ENCODE peak calls at places on chromosome 13, in eight cellular contexts. S, A, N, V, W, E, L and Z are unnamed samples. For H3K36me3, the result is how much of the 10 kb centered on the place peaks cover.

GRCh38 chr13:30421093-30422055 is 919 bp upstream of the UBE2L5 start:
- DNase-seq in W (peak), E (peak), L (peak), A (peak), V (peak), N (peak), S (peak), Z (peak)

GRCh38 chr13:22926176-22927007 is 254.4 kb upstream of the SGCG start:
- DNase-seq in L (no peak), A (peak), S (peak), N (no peak), W (no peak), V (peak), E (no peak), Z (peak)

GRCh38 chr13:105272660-105273631 is 1262.5 kb downstream of the EFNB2 start:
- DNase-seq in S (no peak), A (no peak), E (peak), N (no peak), V (no peak), L (no peak), W (no peak), Z (no peak)

GRCh38 chr13:67231481-67231940 is 1.4 kb upstream of the PCDH9 start:
- DNase-seq in S (no peak), N (no peak), V (no peak), E (peak), L (no peak), A (peak), W (no peak), Z (no peak)

GRCh38 chr13:102658678-102659077 is 36.2 kb downstream of the METTL21C start:
- DNase-seq in N (no peak), L (no peak), E (no peak), S (no peak), W (no peak), V (no peak), A (no peak), Z (no peak)

GRCh38 chr13:94435604-94436226 is 43.8 kb downstream of the DCT start:
- DNase-seq in A (peak), V (no peak), W (no peak), S (no peak), N (no peak), L (no peak), E (peak), Z (no peak)

GRCh38 chr13:85255978-85256377 is 543.2 kb downstream of the SLITRK6 start:
- DNase-seq in S (no peak), W (no peak), V (no peak), A (no peak), L (no peak), E (peak), N (no peak), Z (no peak)

GRCh38 chr13:106499905-106500304 is 35.6 kb downstream of the EFNB2 start:
- DNase-seq in W (no peak), E (no peak), A (no peak), N (no peak), S (no peak), V (no peak), L (no peak), Z (no peak)

GRCh38 chr13:100363874-100364273 is 224.7 kb downstream of the GGACT start:
- DNase-seq in L (peak), S (no peak), W (no peak), A (peak), N (no peak), V (no peak), E (peak), Z (no peak)

GRCh38 chr13:39225860-39226259 is 187.6 kb downstream of the NHLRC3 start:
- DNase-seq in V (no peak), N (no peak), S (no peak), L (no peak), E (no peak), W (no peak), A (no peak), Z (no peak)

GRCh38 chr13:94537740-94538630 is 58.0 kb downstream of the TGDS start:
- DNase-seq in S (no peak), V (no peak), E (no peak), W (no peak), L (peak), N (no peak), A (no peak), Z (no peak)

GRCh38 chr13:31200636-31200970 is 828 bp downstream of the B3GLCT start:
- DNase-seq in N (peak), A (peak), L (no peak), W (peak), V (peak), S (peak), E (peak), Z (peak)

GRCh38 chr13:104086759-104087158 is 1020.5 kb upstream of the SLC10A2 start:
- DNase-seq in W (no peak), S (no peak), L (no peak), A (no peak), E (no peak), N (no peak), V (no peak), Z (no peak)

GRCh38 chr13:103996733-103997132 is 930.5 kb upstream of the SLC10A2 start:
- DNase-seq in L (no peak), E (no peak), A (no peak), N (no peak), W (no peak), S (no peak), V (no peak), Z (no peak)

GRCh38 chr13:66859934-66860867 is 369.9 kb downstream of the PCDH9 start:
- DNase-seq in W (no peak), N (no peak), L (no peak), S (no peak), V (no peak), A (no peak), E (no peak), Z (no peak)

GRCh38 chr13:29771247-29771646 is 79.2 kb downstream of the UBL3 start:
- DNase-seq in E (peak), N (no peak), L (peak), S (no peak), W (no peak), A (no peak), V (no peak), Z (no peak)

GRCh38 chr13:46687810-46688209 is 109.2 kb downstream of the ESD start:
- DNase-seq in V (no peak), W (no peak), L (peak), E (no peak), A (no peak), N (no peak), S (no peak), Z (no peak)

GRCh38 chr13:29923554-29924481 is 73.4 kb upstream of the UBL3 start:
- DNase-seq in N (peak), W (peak), S (peak), E (peak), V (peak), L (peak), A (peak), Z (peak)

GRCh38 chr13:34522818-34523217 is 419.3 kb upstream of the NBEA start:
- DNase-seq in E (no peak), S (no peak), N (no peak), W (no peak), A (no peak), V (no peak), L (no peak), Z (no peak)

GRCh38 chr13:82717249-82717648 is 1165.0 kb downstream of the SLITRK1 start:
- DNase-seq in E (peak), W (no peak), V (no peak), L (no peak), A (no peak), N (no peak), S (no peak), Z (no peak)
- H3K4me3 ChIP-seq in E (no peak), W (no peak), V (no peak), L (no peak), A (no peak), N (no peak), S (no peak), Z (no peak)

GRCh38 chr13:28171266-28171665 is 32.9 kb downstream of the PAN3 start:
- DNase-seq in W (no peak), N (no peak), L (no peak), V (no peak), E (no peak), S (no peak), A (no peak), Z (no peak)
- H3K36me3 ChIP-seq in W (under half), N (under half), L (under half), V (under half), E (under half), S (under half), A (under half), Z (under half)

GRCh38 chr13:20177049-20177831 is 15.5 kb downstream of the GJB2 start:
- DNase-seq in E (no peak), V (no peak), S (no peak), N (no peak), L (no peak), W (no peak), A (no peak), Z (no peak)
- H3K4me3 ChIP-seq in E (peak), V (no peak), S (no peak), N (peak), L (no peak), W (no peak), A (peak), Z (no peak)

GRCh38 chr13:41370736-41371135 is 59.7 kb downstream of the NAA16 start:
- DNase-seq in A (no peak), V (no peak), N (no peak), W (no peak), L (no peak), E (no peak), S (no peak), Z (no peak)
- H3K36me3 ChIP-seq in A (under half), V (under half), N (half or more), W (half or more), L (under half), E (half or more), S (under half), Z (under half)

DNA sequence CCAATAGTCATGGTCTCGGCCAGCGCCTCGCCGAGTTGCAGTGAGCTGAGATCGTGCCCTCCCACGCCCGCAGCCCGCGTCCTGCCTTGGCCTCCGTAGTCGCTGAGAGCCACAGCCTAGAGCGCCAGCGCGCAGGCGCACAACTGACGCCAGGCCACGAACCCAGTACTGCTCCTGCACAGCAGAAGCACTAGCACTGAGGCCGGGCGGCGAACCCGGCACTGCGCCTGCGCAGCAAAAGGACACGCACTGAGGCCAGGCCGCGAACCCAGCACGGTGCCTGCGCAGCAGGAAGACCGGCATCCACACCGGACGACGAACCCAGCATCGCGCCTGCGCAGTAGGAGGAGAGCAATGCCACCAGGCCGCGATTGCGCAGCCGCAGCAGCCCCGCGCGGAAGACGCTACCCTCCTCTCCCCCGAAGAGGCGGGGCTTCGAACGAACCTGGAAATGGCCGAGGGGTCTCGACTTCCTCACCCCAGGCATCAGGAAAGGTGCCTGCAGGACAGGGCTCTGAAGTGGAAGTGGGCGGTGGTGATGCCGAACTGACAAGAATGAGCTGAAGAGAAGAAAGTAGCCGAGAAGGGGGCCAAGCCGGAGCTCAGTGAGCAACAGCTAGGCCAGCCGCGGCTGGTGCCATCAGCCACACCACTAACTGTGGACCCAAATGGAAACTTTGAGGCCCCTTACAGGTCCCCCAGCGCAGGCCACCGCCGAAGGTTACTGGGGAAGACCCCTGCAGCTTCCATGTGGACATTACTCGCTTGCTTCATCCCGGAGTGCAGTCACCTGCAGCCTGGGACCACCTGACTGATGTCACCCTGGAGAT is 7.5 kb downstream of the F10 start:
- DNase-seq in V (no peak), A (peak), S (peak), L (no peak), E (no peak), N (peak), W (no peak), Z (no peak)
- H3K4me3 ChIP-seq in V (no peak), A (peak), S (no peak), L (no peak), E (no peak), N (peak), W (no peak), Z (no peak)

GRCh38 chr13:113229791-113230190 is 20.4 kb downstream of the CUL4A start:
- DNase-seq in E (no peak), S (peak), L (no peak), W (no peak), A (no peak), V (no peak), N (no peak), Z (no peak)
- H3K36me3 ChIP-seq in E (half or more), S (under half), L (under half), W (half or more), A (under half), V (under half), N (half or more), Z (under half)

GRCh38 chr13:75762967-75763366 is 126.8 kb downstream of the LMO7 start:
- DNase-seq in N (no peak), L (no peak), E (no peak), V (no peak), W (no peak), S (no peak), A (no peak), Z (no peak)

GRCh38 chr13:75760182-75760981 is 124.3 kb downstream of the LMO7 start:
- DNase-seq in V (no peak), L (peak), E (no peak), S (no peak), W (no peak), A (peak), N (peak), Z (peak)

GRCh38 chr13:75759531-75759930 is 123.4 kb downstream of the LMO7 start:
- DNase-seq in V (no peak), E (no peak), N (no peak), A (no peak), W (no peak), S (no peak), L (no peak), Z (no peak)

GRCh38 chr13:75762066-75762937 is 126.2 kb downstream of the LMO7 start:
- DNase-seq in W (peak), L (peak), N (peak), E (peak), S (no peak), A (no peak), V (no peak), Z (no peak)

GRCh38 chr13:75761373-75761772 is 125.2 kb downstream of the LMO7 start:
- DNase-seq in S (no peak), W (no peak), V (no peak), A (no peak), N (no peak), L (no peak), E (no peak), Z (no peak)
- H3K4me3 ChIP-seq in S (peak), W (peak), V (no peak), A (no peak), N (peak), L (peak), E (peak), Z (peak)

GRCh38 chr13:110491869-110492268 is 69.7 kb downstream of the RAB20 start:
- DNase-seq in V (no peak), S (peak), A (peak), W (no peak), L (no peak), N (no peak), E (no peak), Z (no peak)
- H3K36me3 ChIP-seq in V (under half), S (under half), A (half or more), W (under half), L (under half), N (half or more), E (half or more), Z (under half)

GRCh38 chr13:51758691-51759090 is 45.3 kb downstream of the DHRS12 start:
- DNase-seq in S (no peak), V (no peak), A (peak), L (no peak), W (no peak), E (no peak), N (no peak), Z (no peak)
- H3K4me3 ChIP-seq in S (no peak), V (no peak), A (no peak), L (no peak), W (no peak), E (no peak), N (no peak), Z (no peak)

GRCh38 chr13:47990427-47990826 is 10.6 kb downstream of the SUCLA2 start:
- DNase-seq in E (no peak), L (no peak), A (no peak), W (no peak), S (no peak), V (no peak), N (no peak), Z (no peak)
- H3K36me3 ChIP-seq in E (half or more), L (under half), A (under half), W (under half), S (under half), V (under half), N (half or more), Z (under half)